ENCODE peak calls at places on chromosomes 11 and 22, in nine cellular contexts. L is epithelial cell of esophagus; N is activated CD4-positive, alpha-beta memory T cell treated with anti-CD3 and anti-CD28 coated beads for 36 hours; C is D341Med; D is ACHN; A is stimulated activated CD8-positive, alpha-beta memory T cell treated with anti-CD3 and anti-CD28 coated beads, Interleukin-2, amount 100 ng/mL, for 48 hours; E is activated naive CD4-positive, alpha-beta T cell treated with anti-CD3 and anti-CD28 coated beads, Interleukin-2, amount 10 ng/mL, durations not matched to agents 7 days and 5 days; P is lung microvascular endothelial cell; Z is K562. W is an unnamed sample.

GRCh38 chr11:117221775-117222517 is 9.9 kb downstream of the PCSK7 start:
- DNase-seq in L (peak; percentile 41), D (no peak), N (no peak), Z (no peak), E (no peak), C (peak; percentile 66), P (no peak), A (no peak), W (no peak)

GRCh38 chr11:64935634-64936081 is at the start of gene GPHA2:
- DNase-seq in E (no peak), N (no peak), D (no peak), P (no peak), L (peak; percentile 11), A (no peak), C (no peak), Z (peak; percentile 33), W (no peak)

GRCh38 chr11:120805960-120806555 is 217.8 kb upstream of the TBCEL start:
- DNase-seq in E (no peak), A (no peak), Z (no peak), L (no peak), N (no peak), P (no peak), D (no peak), C (no peak), W (no peak)

GRCh38 chr11:111081021-111081511 is 164.5 kb upstream of the POU2AF2 start:
- DNase-seq in C (no peak), Z (no peak), N (no peak), L (no peak), D (peak; percentile 40), P (no peak), E (no peak), A (no peak), W (no peak)

GRCh38 chr22:26471522-26471921 is 12.1 kb downstream of the HPS4 start:
- DNase-seq in A (no peak), N (no peak), L (peak; percentile 96), C (no peak), Z (no peak), D (peak; percentile 88), E (no peak), P (peak; percentile 93), W (no peak)

GRCh38 chr11:118527109-118527508 is at the start of gene TTC36:
- DNase-seq in D (no peak), C (no peak), L (no peak), Z (peak; percentile 23), E (no peak), N (no peak), A (no peak), P (no peak), W (no peak)

GRCh38 chr11:86119062-86119461 is 50.2 kb upstream of the PICALM start:
- DNase-seq in D (no peak), P (no peak), L (no peak), E (no peak), A (no peak), N (no peak), C (no peak), Z (no peak), W (no peak)

GRCh38 chr11:17767301-17767885 is 32.8 kb downstream of the KCNC1 start:
- DNase-seq in L (no peak), A (no peak), C (peak; percentile 55), D (no peak), E (no peak), P (no peak), Z (no peak), N (no peak), W (no peak)

GRCh38 chr11:105609341-105609781 is 512 bp upstream of the GRIA4 start:
- DNase-seq in E (no peak), Z (peak; percentile 3), N (peak; percentile 26), C (peak; percentile 49), D (peak; percentile 60), L (peak; percentile 56), A (no peak), P (peak; percentile 31), W (no peak)

GRCh38 chr11:77269484-77270123 is 31.9 kb downstream of the GDPD4 start:
- DNase-seq in C (no peak), A (no peak), Z (no peak), P (peak; percentile 47), D (no peak), L (peak; percentile 48), N (no peak), E (no peak), W (no peak)

GRCh38 chr22:43955040-43955882 is at the start of gene SAMM50:
- DNase-seq in L (peak; percentile 94), A (peak; percentile 86), E (peak; percentile 96), C (peak; percentile 95), Z (peak; percentile 92), D (peak; percentile 89), N (peak; percentile 94), P (peak; percentile 93), W (peak; percentile 95)

GRCh38 chr11:44755553-44756505 is 29.1 kb downstream of the TSPAN18 start:
- DNase-seq in D (no peak), N (no peak), C (no peak), Z (no peak), P (no peak), L (no peak), A (no peak), E (no peak), W (no peak)

GRCh38 chr11:12901874-12902481 is 107.1 kb upstream of the RASSF10 start:
- DNase-seq in N (no peak), C (no peak), A (no peak), Z (no peak), L (no peak), P (peak; percentile 57), D (no peak), E (no peak), W (no peak)

GRCh38 chr11:106480581-106481185 is 403.2 kb downstream of the AASDHPPT start:
- DNase-seq in Z (no peak), N (no peak), C (no peak), E (no peak), L (no peak), A (no peak), P (no peak), D (no peak), W (no peak)

GRCh38 chr11:67167086-67167485 is 48.0 kb downstream of the KDM2A start:
- DNase-seq in D (no peak), A (no peak), P (no peak), N (no peak), Z (no peak), C (no peak), E (no peak), L (peak; percentile 27), W (peak; percentile 9)

GRCh38 chr11:110075087-110075821 is 17.9 kb upstream of the ZC3H12C start:
- DNase-seq in N (no peak), P (no peak), L (no peak), E (no peak), Z (peak; percentile 70), D (no peak), C (no peak), A (no peak), W (no peak)

GRCh38 chr11:111378773-111379499 is at the start of gene POU2AF1:
- DNase-seq in L (no peak), A (peak; percentile 58), N (peak; percentile 88), C (no peak), Z (no peak), E (peak; percentile 89), P (no peak), D (no peak), W (no peak)